ENCODE peak calls at places on chromosome 19, in six cellular contexts. V is Peyer's patch, L is heart left ventricle, T is tibial nerve, M is lower leg skin, A is prostate gland. H is an unnamed sample.

GRCh38 chr19:1315470-1316166 is 29.9 kb downstream of the EFNA2 start:
- DNase-seq in V (peak), L (peak), T (no peak), M (no peak), A (peak), H (peak)

GRCh38 chr19:48509467-48510194 is 2.0 kb downstream of the LMTK3 start:
- DNase-seq in V (no peak), L (no peak), T (no peak), M (no peak), A (no peak), H (no peak)

GRCh38 chr19:711224-711623 is 2.5 kb downstream of the PALM start:
- DNase-seq in V (no peak), L (no peak), T (no peak), M (no peak), A (no peak), H (no peak)

GRCh38 chr19:14056741-14057356 is 5.0 kb downstream of the PALM3 start:
- DNase-seq in V (no peak), L (no peak), T (no peak), M (no peak), A (no peak), H (no peak)

GRCh38 chr19:55670280-55671053 is 4.6 kb upstream of the EPN1 start:
- DNase-seq in V (no peak), L (peak), T (no peak), M (no peak), A (no peak), H (no peak)

GRCh38 chr19:13526552-13526951 is 20.3 kb upstream of the CACNA1A start:
- DNase-seq in V (no peak), L (no peak), T (no peak), M (no peak), A (no peak), H (no peak)

GRCh38 chr19:29539668-29540067 is 13.9 kb downstream of the VSTM2B start:
- DNase-seq in V (peak), L (no peak), T (no peak), M (no peak), A (no peak), H (no peak)

GRCh38 chr19:28605501-28606268 is 607.3 kb downstream of the UQCRFS1 start:
- DNase-seq in V (no peak), L (no peak), T (no peak), M (no peak), A (no peak), H (no peak)

GRCh38 chr19:47110521-47111080 is 3.0 kb downstream of the ZC3H4 start:
- DNase-seq in V (no peak), L (no peak), T (no peak), M (no peak), A (no peak), H (no peak)

GRCh38 chr19:47158367-47158791 is 27.7 kb downstream of the SAE1 start:
- DNase-seq in V (no peak), L (peak), T (no peak), M (no peak), A (no peak), H (no peak)

GRCh38 chr19:6730153-6730804 is 7.1 kb downstream of the GPR108 start:
- DNase-seq in V (peak), L (no peak), T (peak), M (no peak), A (peak), H (peak)

GRCh38 chr19:12721656-12722565 is 1.8 kb downstream of the TNPO2 start:
- DNase-seq in V (peak), L (peak), T (no peak), M (peak), A (peak), H (peak)

GRCh38 chr19:35555301-35556005 is 8.0 kb downstream of the ATP4A start:
- DNase-seq in V (no peak), L (no peak), T (no peak), M (no peak), A (no peak), H (no peak)

GRCh38 chr19:8310342-8311055 is 2.3 kb upstream of the CD320 start:
- DNase-seq in V (no peak), L (peak), T (no peak), M (no peak), A (no peak), H (no peak)

DNA sequence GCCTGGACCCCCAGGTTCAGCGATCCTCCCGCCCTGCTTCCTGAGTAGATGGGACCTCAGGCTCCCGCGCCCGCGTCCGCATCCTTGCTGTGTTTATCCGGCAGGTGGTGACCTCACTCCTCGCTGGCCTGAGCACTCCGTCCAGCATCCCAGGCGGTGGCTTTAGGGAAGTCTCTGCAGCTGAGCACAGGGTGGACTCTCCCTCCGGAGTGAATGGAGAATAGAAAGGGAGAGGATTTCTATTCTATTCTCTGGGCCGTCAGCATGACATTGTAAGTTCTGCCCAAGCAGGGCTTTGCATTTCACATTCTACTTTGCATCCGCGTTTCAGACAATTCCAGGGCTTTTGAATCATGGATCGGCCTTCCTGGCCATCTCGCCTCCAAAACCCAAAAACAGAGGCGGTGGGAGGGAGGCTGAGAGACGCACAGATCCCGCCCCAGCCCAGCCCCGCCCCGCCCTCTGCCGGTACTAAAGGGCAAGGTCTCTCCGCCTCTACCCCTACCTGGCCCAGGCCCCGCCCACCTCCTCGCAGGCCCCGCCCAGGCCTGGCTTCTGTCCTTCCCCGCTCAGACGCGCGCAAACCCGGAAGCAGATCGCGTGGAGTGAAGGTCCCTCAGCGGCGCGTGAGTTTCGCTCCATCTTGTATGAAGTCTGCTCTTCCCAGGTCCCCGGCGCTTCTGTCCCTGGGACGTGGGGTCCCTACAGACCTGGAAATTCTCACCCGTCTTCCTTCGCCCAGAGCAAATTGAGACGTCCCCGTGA is at the start of gene ZNF525:
- DNase-seq in V (peak), L (peak), T (peak), M (peak), A (peak), H (peak)
- TF ChIP-seq POLR2A in V (peak), L (peak), T (peak), M (no peak), A (peak), H (peak)

GRCh38 chr19:18999896-19000620 is 33.3 kb downstream of the SUGP2 start:
- DNase-seq in V (no peak), L (no peak), T (no peak), M (no peak), A (no peak), H (no peak)
- TF ChIP-seq CTCF in V (no peak), L (no peak), T (no peak), M (no peak), A (no peak), H (no peak)

GRCh38 chr19:17470204-17470841 is at the start of gene SLC27A1:
- DNase-seq in V (peak), L (peak), T (peak), M (peak), A (peak), H (peak)
- TF ChIP-seq POLR2A in V (no peak), L (peak), T (peak), M (no peak), A (peak), H (peak)

DNA sequence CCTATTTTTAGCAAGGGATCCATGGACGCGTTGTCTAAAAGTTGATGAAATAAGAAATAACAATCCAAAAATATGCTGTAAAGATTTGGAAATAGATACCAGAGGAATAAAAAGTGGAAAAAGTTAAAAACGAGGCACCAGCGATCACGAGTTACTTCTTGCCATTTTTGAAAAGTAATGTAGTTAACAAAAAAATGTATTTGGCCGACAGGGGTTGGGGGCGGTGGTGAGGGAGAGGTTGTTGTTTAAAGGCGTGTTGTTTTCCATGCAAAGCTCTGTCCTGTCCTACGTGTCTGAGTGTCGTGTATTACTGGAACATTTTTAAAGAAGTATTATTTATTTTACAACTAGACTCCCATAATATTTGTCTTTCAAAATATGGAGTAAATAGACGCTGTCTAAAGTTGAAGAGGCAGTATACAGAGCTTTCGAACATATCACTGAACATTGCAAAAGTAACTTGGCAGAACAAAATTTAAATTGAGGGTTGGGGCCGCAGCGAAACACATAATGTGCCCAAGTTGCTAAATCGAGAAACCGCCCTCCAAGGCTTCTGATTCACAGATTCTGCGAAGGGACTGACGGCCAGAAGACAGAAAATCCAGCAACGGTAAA is 836 bp downstream of the FBXO17 start:
- DNase-seq in V (no peak), L (no peak), T (no peak), M (peak), A (no peak), H (no peak)
- TF ChIP-seq CTCF in V (no peak), L (no peak), T (no peak), M (no peak), A (no peak), H (no peak)

GRCh38 chr19:49665301-49666119 is at the start of the genes BCL2L12 and IRF3:
- DNase-seq in V (peak), L (peak), T (peak), M (peak), A (peak), H (peak)

GRCh38 chr19:49666120-49666444 is 349 bp downstream of the BCL2L12 start:
- DNase-seq in V (no peak), L (no peak), T (no peak), M (no peak), A (no peak), H (no peak)

GRCh38 chr19:49662011-49662410 is 3.6 kb downstream of the IRF3 start:
- DNase-seq in V (no peak), L (no peak), T (no peak), M (no peak), A (no peak), H (no peak)

GRCh38 chr19:49663224-49663623 is 2.4 kb downstream of the IRF3 start:
- DNase-seq in V (no peak), L (no peak), T (no peak), M (no peak), A (no peak), H (no peak)

GRCh38 chr19:49664171-49665070 is 1.2 kb downstream of the IRF3 start:
- DNase-seq in V (peak), L (peak), T (peak), M (peak), A (peak), H (peak)
- TF ChIP-seq POLR2A in V (peak), L (peak), T (peak), M (no peak), A (peak), H (peak)